ENCODE peak calls at places on chromosome 1, in nine cellular contexts. X is ascending aorta; D is adipocyte; F is Right ventricle myocardium inferior; L is activated CD8-positive, alpha-beta memory T cell treated with anti-CD3 and anti-CD28 coated beads for 4 hours; C is naive thymus-derived CD4-positive, alpha-beta T cell; K is stimulated activated CD4-positive, alpha-beta T cell treated with anti-CD3 and anti-CD28 coated beads, Interleukin-1b, Interleukin-23, amount 100 ng/mL, for 24 hours; J is prostate gland; M is psoas muscle. H is an unnamed sample.

GRCh38 chr1:239558992-239559391 is 172.6 kb downstream of the CHRM3 start:
- DNase-seq in X (no peak), D (no peak), F (no peak), L (no peak), C (no peak), K (no peak), J (no peak), M (no peak), H (no peak)

GRCh38 chr1:220655509-220655908 is 34.7 kb upstream of the C1orf115 start:
- DNase-seq in X (no peak), D (no peak), F (no peak), L (no peak), C (no peak), K (no peak), J (no peak), M (no peak), H (no peak)

GRCh38 chr1:77687519-77687906 is 5.1 kb upstream of the ZZZ3 start:
- DNase-seq in X (no peak), D (peak), F (no peak), L (no peak), C (no peak), K (no peak), J (no peak), M (no peak), H (no peak)

GRCh38 chr1:21706151-21706835 is 37.1 kb upstream of the RAP1GAP start:
- DNase-seq in X (no peak), D (peak), F (no peak), L (no peak), C (no peak), K (no peak), J (no peak), M (no peak), H (no peak)

GRCh38 chr1:154541231-154541630 is 17.2 kb downstream of the UBE2Q1 start:
- DNase-seq in X (no peak), D (no peak), F (no peak), L (no peak), C (no peak), K (no peak), J (no peak), M (no peak), H (no peak)

GRCh38 chr1:156767879-156768608 is 709 bp downstream of the PRCC start:
- DNase-seq in X (peak), D (peak), F (no peak), L (no peak), C (no peak), K (no peak), J (no peak), M (peak), H (no peak)

GRCh38 chr1:69377507-69377906 is 190.2 kb upstream of the LRRC7 start:
- DNase-seq in X (no peak), D (no peak), F (no peak), L (no peak), C (no peak), K (no peak), J (no peak), M (no peak), H (no peak)

GRCh38 chr1:220874201-220874655 is 5.0 kb upstream of the HLX start:
- DNase-seq in X (peak), D (peak), F (no peak), L (no peak), C (no peak), K (no peak), J (no peak), M (no peak), H (no peak)

GRCh38 chr1:156291226-156292061 is 4.0 kb downstream of the GLMP start:
- DNase-seq in X (peak), D (peak), F (peak), L (no peak), C (no peak), K (no peak), J (peak), M (peak), H (peak)

GRCh38 chr1:204296431-204296988 is 63.2 kb downstream of the PLEKHA6 start:
- DNase-seq in X (no peak), D (peak), F (no peak), L (no peak), C (no peak), K (no peak), J (no peak), M (no peak), H (no peak)

GRCh38 chr1:55670331-55671082 is 455.3 kb upstream of the USP24 start:
- DNase-seq in X (no peak), D (peak), F (no peak), L (no peak), C (no peak), K (no peak), J (no peak), M (no peak), H (no peak)

GRCh38 chr1:26234644-26235384 is 814 bp downstream of the CEP85 start:
- DNase-seq in X (peak), D (peak), F (no peak), L (no peak), C (peak), K (no peak), J (peak), M (no peak), H (no peak)

H was measured in ureter.